ENCODE peak calls at places on chromosome 21, in five cellular contexts. N is RWPE1; D is activated T-cell treated with anti-CD3 and anti-CD28 coated beads, Interleukin-2, amount 50 U/mL, for 1 hour; F is activated CD4-positive, alpha-beta T cell treated with anti-CD3 and anti-CD28 coated beads for 24 hours; O is pancreas. P is an unnamed sample.

GRCh38 chr21:35377505-35378090 is 328.5 kb upstream of the RUNX1 start:
- DNase-seq in F (no peak), O (no peak), N (no peak), D (no peak), P (no peak)

GRCh38 chr21:41953249-41953830 is 478 bp downstream of the C2CD2 start:
- DNase-seq in O (peak), F (no peak), N (no peak), D (no peak), P (no peak)

GRCh38 chr21:42749226-42749625 is 95.8 kb downstream of the PDE9A start:
- DNase-seq in F (no peak), D (no peak), O (no peak), N (no peak), P (no peak)

GRCh38 chr21:27154451-27155129 is 187.7 kb upstream of the ADAMTS5 start:
- DNase-seq in N (no peak), O (no peak), F (no peak), D (no peak), P (no peak)

GRCh38 chr21:17612565-17613241 is at the start of gene BTG3:
- DNase-seq in D (peak), O (peak), F (peak), N (peak), P (peak)

GRCh38 chr21:33212159-33212851 is 17.4 kb upstream of the IFNAR2 start:
- DNase-seq in O (no peak), F (no peak), D (no peak), N (no peak), P (no peak)

GRCh38 chr21:45995686-45996179 is 14.2 kb downstream of the COL6A1 start:
- DNase-seq in O (no peak), N (peak), D (peak), F (no peak), P (no peak)

GRCh38 chr21:14523234-14523633 is 22.9 kb downstream of the SAMSN1 start:
- DNase-seq in D (no peak), F (peak), O (no peak), N (no peak), P (no peak)

GRCh38 chr21:21682172-21682571 is 684.0 kb downstream of the NCAM2 start:
- DNase-seq in D (no peak), O (no peak), F (no peak), N (no peak), P (no peak)

GRCh38 chr21:36835383-36835795 is 131.1 kb downstream of the HLCS start:
- DNase-seq in D (no peak), O (no peak), N (no peak), F (no peak), P (no peak)

GRCh38 chr21:24823247-24823646 is 784.0 kb downstream of the MRPL39 start:
- DNase-seq in N (no peak), O (no peak), F (no peak), D (no peak), P (no peak)

GRCh38 chr21:33169360-33169759 is 60.4 kb upstream of the IFNAR2 start:
- DNase-seq in O (no peak), D (no peak), N (no peak), F (no peak), P (no peak)

GRCh38 chr21:45537111-45537745 is 5.0 kb downstream of the SLC19A1 start:
- DNase-seq in F (no peak), D (no peak), N (no peak), O (no peak), P (peak)

GRCh38 chr21:45033791-45034555 is 40.4 kb upstream of the ADARB1 start:
- DNase-seq in O (no peak), D (no peak), N (no peak), F (no peak), P (no peak)

GRCh38 chr21:37270576-37271365 is 3.6 kb upstream of the VPS26C start:
- DNase-seq in O (no peak), D (no peak), N (no peak), F (no peak), P (no peak)

GRCh38 chr21:46122241-46122671 is 24.3 kb downstream of the COL6A2 start:
- DNase-seq in F (no peak), O (no peak), N (peak), D (peak), P (no peak)

GRCh38 chr21:45114072-45114471 is 39.7 kb downstream of the ADARB1 start:
- DNase-seq in O (no peak), D (no peak), N (no peak), F (no peak), P (no peak)

GRCh38 chr21:41712201-41712600 is 54.7 kb downstream of the RIPK4 start:
- DNase-seq in N (no peak), F (no peak), D (no peak), O (no peak), P (no peak)

GRCh38 chr21:39715804-39716397 is 29.1 kb upstream of the IGSF5 start:
- DNase-seq in O (peak), D (peak), F (peak), N (peak), P (no peak)

GRCh38 chr21:17585875-17586450 is 26.7 kb downstream of the BTG3 start:
- DNase-seq in O (no peak), N (peak), F (peak), D (no peak), P (no peak)

GRCh38 chr21:46113497-46114176 is 15.7 kb downstream of the COL6A2 start:
- DNase-seq in O (no peak), N (no peak), F (no peak), D (peak), P (no peak)

GRCh38 chr21:15001113-15001512 is 63.7 kb downstream of the NRIP1 start:
- DNase-seq in O (no peak), F (no peak), D (no peak), N (no peak), P (no peak)

GRCh38 chr21:29849735-29850176 is 90.0 kb downstream of the GRIK1 start:
- DNase-seq in N (peak), D (peak), O (peak), F (peak), P (peak)

GRCh38 chr21:37452222-37452621 is 85.6 kb downstream of the DYRK1A start:
- DNase-seq in D (no peak), N (peak), F (no peak), O (no peak), P (no peak)

GRCh38 chr21:22490044-22490443 is 1491.8 kb downstream of the NCAM2 start:
- DNase-seq in O (no peak), F (no peak), N (no peak), D (no peak), P (no peak)

GRCh38 chr21:28111151-28111619 is 881.5 kb downstream of the LTN1 start:
- DNase-seq in N (no peak), O (peak), F (no peak), D (no peak), P (peak)

GRCh38 chr21:33761104-33762036 is 119.1 kb downstream of the ITSN1 start:
- DNase-seq in O (no peak), N (peak), F (no peak), D (no peak), P (no peak)

GRCh38 chr21:42349420-42350075 is 1.2 kb downstream of the TFF2 start:
- DNase-seq in N (no peak), D (no peak), F (no peak), O (no peak), P (no peak)

GRCh38 chr21:36129219-36129618 is 5.7 kb upstream of the CBR3 start:
- DNase-seq in F (no peak), N (no peak), O (no peak), D (no peak), P (no peak)

GRCh38 chr21:38712076-38712475 is 93.7 kb upstream of the ETS2 start:
- DNase-seq in F (no peak), N (peak), O (no peak), D (no peak), P (no peak)

GRCh38 chr21:35002879-35003722 is 46.0 kb downstream of the RUNX1 start:
- DNase-seq in D (no peak), F (no peak), N (no peak), O (no peak), P (no peak)

GRCh38 chr21:31298618-31299269 is 45.3 kb downstream of the TIAM1 start:
- DNase-seq in F (no peak), N (no peak), D (no peak), O (no peak), P (no peak)

GRCh38 chr21:34593423-34593822 is 21.5 kb downstream of the RCAN1 start:
- DNase-seq in O (peak), D (no peak), F (no peak), N (no peak), P (no peak)

GRCh38 chr21:33750017-33750416 is 107.7 kb downstream of the ITSN1 start:
- DNase-seq in F (no peak), N (no peak), O (no peak), D (no peak), P (no peak)

GRCh38 chr21:46158666-46159300 is 3.4 kb upstream of the FTCD start:
- DNase-seq in F (no peak), N (no peak), D (no peak), O (no peak), P (no peak)

GRCh38 chr21:28235169-28235892 is 757.3 kb downstream of the LTN1 start:
- DNase-seq in F (no peak), O (no peak), N (no peak), D (no peak), P (no peak)

GRCh38 chr21:45624356-45624854 is 19.1 kb upstream of the PCBP3 start:
- DNase-seq in D (peak), O (no peak), F (no peak), N (no peak), P (no peak)

P was measured in tibial nerve.